ENCODE peak calls at places on chromosomes 1 and 21, in six cellular contexts. H is right atrium auricular region; J is lower lobe of right lung; V is WTC11; C is germinal center; A is effector memory CD4-positive, alpha-beta T cell. M is an unnamed sample.
A peak's percentile ranks its signal among the peaks of the same experiment; 100 is the strongest.

GRCh38 chr1:80656011-80656627 is 1144.6 kb upstream of the ADGRL2 start:
- DNase-seq in V (peak; percentile 25), J (no peak), A (no peak), H (no peak), C (no peak), M (no peak)

GRCh38 chr21:36059823-36060158 is 535 bp downstream of the SETD4 start:
- DNase-seq in J (no peak), H (no peak), A (no peak), V (peak; percentile 53), C (no peak), M (no peak)

GRCh38 chr1:216528816-216529215 is 105.6 kb upstream of the USH2A start:
- DNase-seq in C (peak; percentile 41), V (no peak), A (no peak), J (no peak), H (no peak), M (no peak)

GRCh38 chr21:20388400-20388799 is 609.8 kb upstream of the NCAM2 start:
- DNase-seq in V (peak; percentile 12), J (no peak), C (no peak), A (no peak), H (no peak), M (no peak)

GRCh38 chr21:26966978-26967913 is at the start of gene ADAMTS5:
- DNase-seq in C (no peak), H (peak; percentile 71), A (no peak), J (peak; percentile 47), V (peak; percentile 58), M (no peak)

GRCh38 chr1:172357753-172358152 is 62.7 kb upstream of the C1orf105 start:
- DNase-seq in A (no peak), H (no peak), C (no peak), J (no peak), V (no peak), M (no peak)

GRCh38 chr1:204973449-204973848 is 69.6 kb upstream of the CNTN2 start:
- DNase-seq in V (no peak), H (no peak), A (no peak), J (no peak), C (no peak), M (no peak)

GRCh38 chr1:32651461-32652073 is 559 bp downstream of the RBBP4 start:
- DNase-seq in J (no peak), A (no peak), C (peak; percentile 66), V (no peak), H (no peak), M (no peak)

GRCh38 chr1:63922848-63923247 is 149.0 kb downstream of the ROR1 start:
- DNase-seq in H (no peak), J (no peak), C (no peak), V (no peak), A (no peak), M (no peak)

GRCh38 chr1:22122273-22123070 is 20.4 kb downstream of the WNT4 start:
- DNase-seq in H (no peak), J (no peak), C (no peak), A (no peak), V (no peak), M (no peak)

GRCh38 chr1:68011786-68012375 is 38.5 kb downstream of the DIRAS3 start:
- DNase-seq in V (no peak), H (no peak), A (no peak), J (no peak), C (no peak), M (no peak)

GRCh38 chr21:45618287-45618686 is 25.2 kb upstream of the PCBP3 start:
- DNase-seq in J (no peak), A (no peak), H (no peak), V (no peak), C (no peak), M (no peak)

GRCh38 chr21:37153193-37153934 is 80.3 kb downstream of the TTC3 start:
- DNase-seq in C (no peak), V (no peak), H (no peak), J (no peak), A (no peak), M (no peak)

GRCh38 chr21:37348664-37349063 is 17.9 kb upstream of the DYRK1A start:
- DNase-seq in J (no peak), H (no peak), C (no peak), V (no peak), A (no peak), M (no peak)

GRCh38 chr1:227729881-227730629 is 5.0 kb downstream of the JMJD4 start:
- DNase-seq in V (peak; percentile 74), A (no peak), C (peak; percentile 75), J (peak; percentile 48), H (no peak), M (no peak)

GRCh38 chr1:25683177-25683576 is 66.6 kb downstream of the MAN1C1 start:
- DNase-seq in H (no peak), V (no peak), C (no peak), J (no peak), A (no peak), M (no peak)

GRCh38 chr1:236016782-236017400 is 48.0 kb downstream of the NID1 start:
- DNase-seq in H (no peak), A (no peak), C (no peak), J (no peak), V (no peak), M (no peak)

GRCh38 chr1:48889615-48890014 is 112.9 kb upstream of the BEND5 start:
- DNase-seq in V (no peak), A (no peak), H (no peak), J (no peak), C (no peak), M (no peak)

GRCh38 chr1:76463278-76463677 is 388.7 kb downstream of the ST6GALNAC3 start:
- DNase-seq in V (no peak), J (no peak), C (no peak), A (no peak), H (no peak), M (no peak)

GRCh38 chr1:18732686-18733085 is 102.0 kb downstream of the PAX7 start:
- DNase-seq in H (no peak), J (no peak), A (no peak), C (no peak), V (no peak), M (no peak)

GRCh38 chr1:229756666-229757065 is 130.6 kb downstream of the URB2 start:
- DNase-seq in C (no peak), V (no peak), A (no peak), H (no peak), J (no peak), M (no peak)

GRCh38 chr1:201553496-201554166 is 14.7 kb downstream of the NAV1 start:
- DNase-seq in V (no peak), C (no peak), H (no peak), A (no peak), J (no peak), M (no peak)

GRCh38 chr21:42580076-42580792 is 66.6 kb downstream of the SLC37A1 start:
- DNase-seq in C (no peak), H (no peak), V (peak; percentile 1), J (no peak), A (no peak), M (no peak)

GRCh38 chr1:43819354-43819753 is 112.0 kb downstream of the ST3GAL3 start:
- DNase-seq in H (no peak), C (no peak), J (no peak), V (no peak), A (no peak), M (no peak)

GRCh38 chr1:159900755-159901335 is 880 bp upstream of the CFAP45 start:
- DNase-seq in H (no peak), V (no peak), A (no peak), J (no peak), C (no peak), M (no peak)

GRCh38 chr1:106360252-106360651 is 696.2 kb upstream of the PRMT6 start:
- DNase-seq in A (no peak), C (no peak), J (no peak), V (no peak), H (no peak), M (no peak)

GRCh38 chr1:168766568-168766967 is 37.6 kb upstream of the DPT start:
- DNase-seq in H (no peak), A (no peak), C (no peak), V (no peak), J (no peak), M (no peak)

GRCh38 chr1:167081594-167081993 is 8.6 kb downstream of the GPA33 start:
- DNase-seq in V (no peak), A (no peak), J (no peak), H (no peak), C (no peak), M (no peak)

GRCh38 chr1:155016231-155016831 is 13.7 kb downstream of the ZBTB7B start:
- DNase-seq in J (no peak), A (no peak), H (no peak), V (no peak), C (peak; percentile 63), M (no peak)

GRCh38 chr1:203168256-203168786 is 7.3 kb downstream of the MYBPH start:
- DNase-seq in V (no peak), A (no peak), C (no peak), J (no peak), H (no peak), M (no peak)

GRCh38 chr21:41378849-41379248 is 17.0 kb downstream of the MX2 start:
- DNase-seq in V (no peak), J (no peak), H (no peak), A (no peak), C (no peak), M (no peak)

GRCh38 chr1:236989290-236990051 is 14.8 kb downstream of the MT1HL1 start:
- DNase-seq in H (no peak), V (no peak), J (no peak), A (no peak), C (no peak), M (no peak)

GRCh38 chr1:117735045-117735992 is 129.5 kb downstream of the TENT5C start:
- DNase-seq in C (peak; percentile 20), A (peak; percentile 18), V (no peak), H (no peak), J (no peak), M (no peak)

GRCh38 chr1:43427941-43428340 is 25.8 kb downstream of the HYI start:
- DNase-seq in J (no peak), A (no peak), C (no peak), H (no peak), V (no peak), M (no peak)

M was measured in T-helper 1 cell.